ENCODE peak calls at places on chromosomes 11 and 22, in seven cellular contexts. One of them, this sample, is unnamed.

GRCh38 chr11:11416502-11416901 is 63.5 kb upstream of the CSNK2A3 start:
- DNase-seq in PC-9: no peak
- DNase-seq in uterus: no peak
- DNase-seq in lung: no peak
- DNase-seq in spleen: no peak
- DNase-seq in Peyer's patch: no peak
- DNase-seq in left ventricle myocardium inferior: no peak
- DNase-seq in this sample: no peak

GRCh38 chr22:35844886-35845285 is 127.2 kb downstream of the APOL5 start:
- DNase-seq in PC-9: no peak
- DNase-seq in uterus: no peak
- DNase-seq in lung: no peak
- DNase-seq in spleen: no peak
- DNase-seq in Peyer's patch: no peak
- DNase-seq in left ventricle myocardium inferior: no peak
- DNase-seq in this sample: no peak

GRCh38 chr11:117824571-117825537 is at the start of gene FXYD2:
- DNase-seq in PC-9: no peak
- DNase-seq in uterus: peak; percentile 67
- DNase-seq in lung: no peak
- DNase-seq in spleen: peak; percentile 77
- DNase-seq in Peyer's patch: peak; percentile 53
- DNase-seq in left ventricle myocardium inferior: peak; percentile 74
- DNase-seq in this sample: peak; percentile 59

GRCh38 chr11:113104390-113105251 is 143.4 kb downstream of the NCAM1 start:
- DNase-seq in PC-9: no peak
- DNase-seq in uterus: no peak
- DNase-seq in lung: no peak
- DNase-seq in spleen: no peak
- DNase-seq in Peyer's patch: no peak
- DNase-seq in left ventricle myocardium inferior: no peak
- DNase-seq in this sample: no peak

GRCh38 chr11:117426297-117426685 is 98.6 kb downstream of the CEP164 start:
- DNase-seq in PC-9: no peak
- DNase-seq in uterus: peak; percentile 66
- DNase-seq in lung: peak; percentile 62
- DNase-seq in spleen: peak; percentile 86
- DNase-seq in Peyer's patch: peak; percentile 79
- DNase-seq in left ventricle myocardium inferior: peak; percentile 60
- DNase-seq in this sample: peak; percentile 41

GRCh38 chr11:20010106-20010860 is 150.0 kb downstream of the DBX1 start:
- DNase-seq in PC-9: no peak
- DNase-seq in uterus: no peak
- DNase-seq in lung: no peak
- DNase-seq in spleen: no peak
- DNase-seq in Peyer's patch: no peak
- DNase-seq in left ventricle myocardium inferior: no peak
- DNase-seq in this sample: no peak

GRCh38 chr11:77170107-77170506 is 42.1 kb downstream of the MYO7A start:
- DNase-seq in PC-9: peak; percentile 73
- DNase-seq in uterus: no peak
- DNase-seq in lung: no peak
- DNase-seq in spleen: no peak
- DNase-seq in Peyer's patch: no peak
- DNase-seq in left ventricle myocardium inferior: no peak
- DNase-seq in this sample: no peak

GRCh38 chr11:116811194-116811593 is 11.9 kb downstream of the APOA4 start:
- DNase-seq in PC-9: no peak
- DNase-seq in uterus: no peak
- DNase-seq in lung: no peak
- DNase-seq in spleen: no peak
- DNase-seq in Peyer's patch: no peak
- DNase-seq in left ventricle myocardium inferior: no peak
- DNase-seq in this sample: no peak

GRCh38 chr11:124442847-124443246 is 2.6 kb downstream of the OR8B8 start:
- DNase-seq in PC-9: no peak
- DNase-seq in uterus: no peak
- DNase-seq in lung: no peak
- DNase-seq in spleen: no peak
- DNase-seq in Peyer's patch: no peak
- DNase-seq in left ventricle myocardium inferior: no peak
- DNase-seq in this sample: no peak

GRCh38 chr22:27004434-27004833 is 347.0 kb downstream of the MIAT start:
- DNase-seq in PC-9: no peak
- DNase-seq in uterus: no peak
- DNase-seq in lung: no peak
- DNase-seq in spleen: no peak
- DNase-seq in Peyer's patch: no peak
- DNase-seq in left ventricle myocardium inferior: no peak
- DNase-seq in this sample: no peak

GRCh38 chr11:130403301-130403804 is 25.1 kb downstream of the ADAMTS8 start:
- DNase-seq in PC-9: peak; percentile 38
- DNase-seq in uterus: peak; percentile 73
- DNase-seq in lung: peak; percentile 39
- DNase-seq in spleen: no peak
- DNase-seq in Peyer's patch: no peak
- DNase-seq in left ventricle myocardium inferior: peak; percentile 53
- DNase-seq in this sample: no peak

GRCh38 chr11:122220321-122220720 is 104.3 kb upstream of the BLID start:
- DNase-seq in PC-9: no peak
- DNase-seq in uterus: no peak
- DNase-seq in lung: no peak
- DNase-seq in spleen: no peak
- DNase-seq in Peyer's patch: no peak
- DNase-seq in left ventricle myocardium inferior: no peak
- DNase-seq in this sample: no peak

GRCh38 chr11:30617762-30618161 is 31.6 kb upstream of the MPPED2 start:
- DNase-seq in PC-9: no peak
- DNase-seq in uterus: no peak
- DNase-seq in lung: no peak
- DNase-seq in spleen: no peak
- DNase-seq in Peyer's patch: no peak
- DNase-seq in left ventricle myocardium inferior: no peak
- DNase-seq in this sample: no peak

GRCh38 chr22:19567383-19568009 is 43.3 kb upstream of the CLDN5 start:
- DNase-seq in PC-9: no peak
- DNase-seq in uterus: no peak
- DNase-seq in lung: no peak
- DNase-seq in spleen: no peak
- DNase-seq in Peyer's patch: no peak
- DNase-seq in left ventricle myocardium inferior: no peak
- DNase-seq in this sample: no peak

GRCh38 chr11:122229611-122230386 is 113.8 kb upstream of the BLID start:
- DNase-seq in PC-9: no peak
- DNase-seq in uterus: no peak
- DNase-seq in lung: no peak
- DNase-seq in spleen: no peak
- DNase-seq in Peyer's patch: no peak
- DNase-seq in left ventricle myocardium inferior: no peak
- DNase-seq in this sample: no peak

GRCh38 chr11:76604652-76605241 is 65.8 kb downstream of the LRRC32 start:
- DNase-seq in PC-9: no peak
- DNase-seq in uterus: no peak
- DNase-seq in lung: no peak
- DNase-seq in spleen: no peak
- DNase-seq in Peyer's patch: peak; percentile 52
- DNase-seq in left ventricle myocardium inferior: peak; percentile 69
- DNase-seq in this sample: peak; percentile 64

GRCh38 chr11:134589155-134589554 is 177.1 kb upstream of the B3GAT1 start:
- DNase-seq in PC-9: peak; percentile 5
- DNase-seq in uterus: no peak
- DNase-seq in lung: peak; percentile 11
- DNase-seq in spleen: no peak
- DNase-seq in Peyer's patch: no peak
- DNase-seq in left ventricle myocardium inferior: no peak
- DNase-seq in this sample: no peak

GRCh38 chr11:1305063-1305495 is 4.4 kb downstream of the TOLLIP start:
- DNase-seq in PC-9: no peak
- DNase-seq in uterus: no peak
- DNase-seq in lung: no peak
- DNase-seq in spleen: peak; percentile 64
- DNase-seq in Peyer's patch: peak; percentile 50
- DNase-seq in left ventricle myocardium inferior: no peak
- DNase-seq in this sample: peak; percentile 42

GRCh38 chr11:46826310-46827044 is 19.6 kb downstream of the CKAP5 start:
- DNase-seq in PC-9: peak; percentile 61
- DNase-seq in uterus: peak; percentile 74
- DNase-seq in lung: peak; percentile 78
- DNase-seq in spleen: peak; percentile 95
- DNase-seq in Peyer's patch: peak; percentile 91
- DNase-seq in left ventricle myocardium inferior: peak; percentile 89
- DNase-seq in this sample: peak; percentile 75
- H3K4me1 ChIP-seq in PC-9: no peaks in the 10 kb centered on the region
- H3K4me1 ChIP-seq in uterus: no peaks in the 10 kb centered on the region
- H3K4me1 ChIP-seq in lung: peaks cover 18% of the 10 kb centered on the region
- H3K4me1 ChIP-seq in spleen: peaks cover 24% of the 10 kb centered on the region
- H3K4me1 ChIP-seq in Peyer's patch: peaks cover 3% of the 10 kb centered on the region
- H3K4me1 ChIP-seq in left ventricle myocardium inferior: peaks cover 57% of the 10 kb centered on the region
- H3K4me1 ChIP-seq in this sample: peaks cover 17% of the 10 kb centered on the region

GRCh38 chr11:47550288-47551052 is 2.5 kb downstream of the CELF1 start:
- DNase-seq in PC-9: no peak
- DNase-seq in uterus: no peak
- DNase-seq in lung: no peak
- DNase-seq in spleen: peak; percentile 64
- DNase-seq in Peyer's patch: no peak
- DNase-seq in left ventricle myocardium inferior: no peak
- DNase-seq in this sample: no peak
- H3K4me1 ChIP-seq in PC-9: peaks cover 24% of the 10 kb centered on the region
- H3K4me1 ChIP-seq in uterus: no peaks in the 10 kb centered on the region
- H3K4me1 ChIP-seq in lung: peaks cover 20% of the 10 kb centered on the region
- H3K4me1 ChIP-seq in spleen: peaks cover 66% of the 10 kb centered on the region
- H3K4me1 ChIP-seq in Peyer's patch: peaks cover 4% of the 10 kb centered on the region
- H3K4me1 ChIP-seq in left ventricle myocardium inferior: peaks cover 78% of the 10 kb centered on the region
- H3K4me1 ChIP-seq in this sample: peaks cover 17% of the 10 kb centered on the region

DNA sequence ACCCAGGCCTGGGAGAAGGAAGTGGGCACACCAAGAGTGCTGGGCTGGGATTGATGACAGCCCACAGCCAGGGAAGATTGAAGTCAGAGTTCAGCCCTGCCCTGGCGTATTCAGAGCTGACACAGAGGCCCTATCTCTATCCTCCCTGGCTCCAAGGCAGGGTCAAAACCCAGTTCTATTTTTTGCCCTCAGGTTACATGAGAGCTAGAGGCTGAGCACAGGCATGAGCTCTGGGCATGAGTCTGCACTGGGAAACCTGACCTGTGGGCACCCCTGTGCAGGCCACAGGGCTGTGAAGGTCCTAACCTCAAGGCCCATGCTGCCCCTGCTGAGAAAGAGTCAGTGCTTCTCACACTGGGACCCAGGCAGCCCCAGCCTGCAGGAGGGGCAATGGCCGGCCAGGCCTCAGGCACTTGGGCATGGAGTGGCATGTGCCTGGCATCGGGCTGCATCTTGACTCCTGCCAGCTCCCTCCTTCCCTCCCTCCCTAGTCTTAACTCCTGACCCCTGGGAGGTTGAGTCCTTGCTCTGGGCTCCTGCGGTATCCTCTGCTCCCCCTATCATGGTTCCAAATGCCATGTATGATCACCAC is 5.4 kb downstream of the SLC35E4 start:
- DNase-seq in PC-9: no peak
- DNase-seq in uterus: no peak
- DNase-seq in lung: no peak
- DNase-seq in spleen: no peak
- DNase-seq in Peyer's patch: no peak
- DNase-seq in left ventricle myocardium inferior: no peak
- DNase-seq in this sample: no peak
- H3K4me1 ChIP-seq in PC-9: peaks cover 16% of the 10 kb centered on the region
- H3K4me1 ChIP-seq in uterus: peaks cover 10% of the 10 kb centered on the region
- H3K4me1 ChIP-seq in lung: peaks cover 12% of the 10 kb centered on the region
- H3K4me1 ChIP-seq in spleen: peaks cover 18% of the 10 kb centered on the region
- H3K4me1 ChIP-seq in Peyer's patch: peaks cover 10% of the 10 kb centered on the region
- H3K4me1 ChIP-seq in left ventricle myocardium inferior: peaks cover 60% of the 10 kb centered on the region
- H3K4me1 ChIP-seq in this sample: peaks cover 14% of the 10 kb centered on the region

DNA sequence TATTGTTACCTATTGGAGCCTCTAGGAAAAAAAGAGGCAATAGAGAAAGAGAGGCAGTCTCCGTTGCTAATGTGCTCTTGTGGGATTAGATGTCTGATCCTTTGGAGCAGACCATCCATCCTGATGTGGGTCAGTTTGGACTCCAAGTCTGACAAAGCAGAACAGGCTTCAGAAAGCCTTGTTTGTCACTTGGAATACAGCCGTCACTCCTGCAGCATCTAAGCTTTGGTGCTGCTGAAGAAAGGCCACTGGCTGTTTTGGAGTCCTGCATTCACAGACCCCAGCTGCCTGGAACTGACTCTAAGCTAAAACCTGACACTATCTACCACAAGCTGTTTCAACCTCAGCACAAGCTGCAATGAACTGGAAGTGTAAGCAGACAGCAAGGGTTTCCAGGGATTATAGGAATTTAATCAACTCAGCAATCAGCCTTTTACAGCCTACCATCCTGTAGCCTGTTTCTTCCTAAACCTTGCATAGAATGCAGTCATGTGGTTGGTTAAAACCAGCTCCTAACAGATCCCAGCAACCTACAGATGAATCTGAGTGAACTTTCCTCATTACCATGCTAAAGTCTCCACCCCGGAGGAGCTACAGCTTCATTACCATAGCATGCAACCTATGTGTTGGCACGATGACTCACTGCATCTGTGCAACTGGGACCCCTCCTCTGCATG is 3.7 kb upstream of the PLAAT4 start:
- DNase-seq in PC-9: no peak
- DNase-seq in uterus: no peak
- DNase-seq in lung: no peak
- DNase-seq in spleen: no peak
- DNase-seq in Peyer's patch: no peak
- DNase-seq in left ventricle myocardium inferior: no peak
- DNase-seq in this sample: no peak
- H3K4me1 ChIP-seq in PC-9: peaks cover 40% of the 10 kb centered on the region
- H3K4me1 ChIP-seq in uterus: peaks cover 3% of the 10 kb centered on the region
- H3K4me1 ChIP-seq in lung: peaks cover 4% of the 10 kb centered on the region
- H3K4me1 ChIP-seq in spleen: peaks cover 59% of the 10 kb centered on the region
- H3K4me1 ChIP-seq in Peyer's patch: peaks cover 12% of the 10 kb centered on the region
- H3K4me1 ChIP-seq in left ventricle myocardium inferior: peaks cover 22% of the 10 kb centered on the region
- H3K4me1 ChIP-seq in this sample: peaks cover 14% of the 10 kb centered on the region

GRCh38 chr22:42943981-42944380 is 71.0 kb downstream of the PACSIN2 start:
- DNase-seq in PC-9: no peak
- DNase-seq in uterus: no peak
- DNase-seq in lung: no peak
- DNase-seq in spleen: no peak
- DNase-seq in Peyer's patch: no peak
- DNase-seq in left ventricle myocardium inferior: no peak
- DNase-seq in this sample: no peak
- H3K4me1 ChIP-seq in PC-9: peaks cover 70% of the 10 kb centered on the region
- H3K4me1 ChIP-seq in uterus: peaks cover 6% of the 10 kb centered on the region
- H3K4me1 ChIP-seq in lung: peaks cover 55% of the 10 kb centered on the region
- H3K4me1 ChIP-seq in spleen: peaks cover 56% of the 10 kb centered on the region
- H3K4me1 ChIP-seq in Peyer's patch: peaks cover 8% of the 10 kb centered on the region
- H3K4me1 ChIP-seq in left ventricle myocardium inferior: peaks cover 91% of the 10 kb centered on the region
- H3K4me1 ChIP-seq in this sample: peaks cover 50% of the 10 kb centered on the region

GRCh38 chr11:107789767-107790166 is 68.8 kb downstream of the SLC35F2 start:
- DNase-seq in PC-9: no peak
- DNase-seq in uterus: no peak
- DNase-seq in lung: no peak
- DNase-seq in spleen: no peak
- DNase-seq in Peyer's patch: no peak
- DNase-seq in left ventricle myocardium inferior: no peak
- DNase-seq in this sample: no peak

GRCh38 chr11:107787733-107788132 is 70.9 kb downstream of the SLC35F2 start:
- DNase-seq in PC-9: no peak
- DNase-seq in uterus: no peak
- DNase-seq in lung: no peak
- DNase-seq in spleen: no peak
- DNase-seq in Peyer's patch: no peak
- DNase-seq in left ventricle myocardium inferior: no peak
- DNase-seq in this sample: no peak

GRCh38 chr11:107791343-107792048 is 67.1 kb downstream of the SLC35F2 start:
- DNase-seq in PC-9: no peak
- DNase-seq in uterus: no peak
- DNase-seq in lung: no peak
- DNase-seq in spleen: no peak
- DNase-seq in Peyer's patch: no peak
- DNase-seq in left ventricle myocardium inferior: no peak
- DNase-seq in this sample: no peak

GRCh38 chr11:107792049-107792443 is 66.5 kb downstream of the SLC35F2 start:
- DNase-seq in PC-9: no peak
- DNase-seq in uterus: no peak
- DNase-seq in lung: no peak
- DNase-seq in spleen: no peak
- DNase-seq in Peyer's patch: no peak
- DNase-seq in left ventricle myocardium inferior: no peak
- DNase-seq in this sample: no peak
- H3K4me1 ChIP-seq in PC-9: peaks cover 15% of the 10 kb centered on the region
- H3K4me1 ChIP-seq in uterus: no peaks in the 10 kb centered on the region
- H3K4me1 ChIP-seq in lung: no peaks in the 10 kb centered on the region
- H3K4me1 ChIP-seq in spleen: no peaks in the 10 kb centered on the region
- H3K4me1 ChIP-seq in Peyer's patch: no peaks in the 10 kb centered on the region
- H3K4me1 ChIP-seq in left ventricle myocardium inferior: no peaks in the 10 kb centered on the region
- H3K4me1 ChIP-seq in this sample: no peaks in the 10 kb centered on the region

This sample was measured in pancreas.